ENCODE peak calls at places on chromosomes 16 and 17, in nine cellular contexts. One of them, this sample, is unnamed. For H3K36me3, the result is how much of the 10 kb centered on the place peaks cover.

GRCh38 chr17:61398721-61399130 is 917 bp upstream of the TBX2 start:
- DNase-seq in IMR-90: peak
- DNase-seq in upper lobe of left lung: no peak
- DNase-seq in sigmoid colon: no peak
- DNase-seq in HCT116: no peak
- DNase-seq in stomach: no peak
- DNase-seq in transverse colon: no peak
- DNase-seq in endothelial cell of umbilical vein: no peak
- DNase-seq in body of pancreas: no peak
- DNase-seq in this sample: no peak

GRCh38 chr17:83056583-83057396 is 22.6 kb upstream of the METRNL start:
- DNase-seq in HCT116: no peak
- DNase-seq in endothelial cell of umbilical vein: no peak
- DNase-seq in stomach: peak
- DNase-seq in transverse colon: no peak
- DNase-seq in sigmoid colon: peak
- DNase-seq in IMR-90: no peak
- DNase-seq in upper lobe of left lung: peak
- DNase-seq in body of pancreas: no peak
- DNase-seq in this sample: no peak

GRCh38 chr17:31745964-31746650 is 112.9 kb downstream of the COPRS start:
- DNase-seq in body of pancreas: no peak
- DNase-seq in endothelial cell of umbilical vein: peak
- DNase-seq in upper lobe of left lung: no peak
- DNase-seq in sigmoid colon: no peak
- DNase-seq in HCT116: no peak
- DNase-seq in IMR-90: no peak
- DNase-seq in stomach: no peak
- DNase-seq in transverse colon: no peak
- DNase-seq in this sample: no peak

GRCh38 chr16:17476414-17477259 is 5.9 kb upstream of the XYLT1 start:
- DNase-seq in upper lobe of left lung: no peak
- DNase-seq in transverse colon: peak
- DNase-seq in IMR-90: peak
- DNase-seq in endothelial cell of umbilical vein: peak
- DNase-seq in sigmoid colon: no peak
- DNase-seq in HCT116: peak
- DNase-seq in stomach: peak
- DNase-seq in body of pancreas: peak
- DNase-seq in this sample: no peak

GRCh38 chr16:84288902-84289301 is 5.8 kb upstream of the WFDC1 start:
- DNase-seq in stomach: no peak
- DNase-seq in transverse colon: no peak
- DNase-seq in upper lobe of left lung: no peak
- DNase-seq in endothelial cell of umbilical vein: no peak
- DNase-seq in sigmoid colon: no peak
- DNase-seq in IMR-90: no peak
- DNase-seq in body of pancreas: no peak
- DNase-seq in HCT116: no peak
- DNase-seq in this sample: no peak

GRCh38 chr16:50269061-50269705 is 2.8 kb downstream of the ADCY7 start:
- DNase-seq in IMR-90: no peak
- DNase-seq in HCT116: no peak
- DNase-seq in sigmoid colon: peak
- DNase-seq in endothelial cell of umbilical vein: no peak
- DNase-seq in upper lobe of left lung: no peak
- DNase-seq in body of pancreas: no peak
- DNase-seq in transverse colon: no peak
- DNase-seq in stomach: no peak
- DNase-seq in this sample: no peak

GRCh38 chr17:79797492-79798295 is 817 bp upstream of the CBX8 start:
- DNase-seq in upper lobe of left lung: peak
- DNase-seq in endothelial cell of umbilical vein: no peak
- DNase-seq in sigmoid colon: no peak
- DNase-seq in HCT116: no peak
- DNase-seq in transverse colon: no peak
- DNase-seq in body of pancreas: no peak
- DNase-seq in stomach: no peak
- DNase-seq in IMR-90: no peak
- DNase-seq in this sample: no peak

GRCh38 chr17:68197091-68197996 is 50.5 kb upstream of the AMZ2 start:
- DNase-seq in sigmoid colon: no peak
- DNase-seq in upper lobe of left lung: peak
- DNase-seq in endothelial cell of umbilical vein: no peak
- DNase-seq in stomach: no peak
- DNase-seq in IMR-90: no peak
- DNase-seq in body of pancreas: no peak
- DNase-seq in HCT116: no peak
- DNase-seq in transverse colon: peak
- DNase-seq in this sample: peak

GRCh38 chr16:67562526-67562917 is at the start of gene CTCF:
- DNase-seq in transverse colon: peak
- DNase-seq in upper lobe of left lung: peak
- DNase-seq in HCT116: peak
- DNase-seq in stomach: peak
- DNase-seq in endothelial cell of umbilical vein: peak
- DNase-seq in sigmoid colon: peak
- DNase-seq in IMR-90: peak
- DNase-seq in body of pancreas: peak
- DNase-seq in this sample: peak

GRCh38 chr17:78133971-78134898 is 3.7 kb downstream of the TMC8 start:
- DNase-seq in body of pancreas: peak
- DNase-seq in endothelial cell of umbilical vein: peak
- DNase-seq in transverse colon: peak
- DNase-seq in IMR-90: peak
- DNase-seq in stomach: peak
- DNase-seq in HCT116: peak
- DNase-seq in upper lobe of left lung: peak
- DNase-seq in sigmoid colon: no peak
- DNase-seq in this sample: peak

GRCh38 chr17:67716405-67716798 is 1.3 kb upstream of the NOL11 start:
- DNase-seq in endothelial cell of umbilical vein: no peak
- DNase-seq in IMR-90: no peak
- DNase-seq in transverse colon: no peak
- DNase-seq in upper lobe of left lung: no peak
- DNase-seq in HCT116: no peak
- DNase-seq in body of pancreas: no peak
- DNase-seq in sigmoid colon: no peak
- DNase-seq in stomach: no peak
- DNase-seq in this sample: no peak

GRCh38 chr16:8173111-8173644 is 417.1 kb downstream of the TMEM114 start:
- DNase-seq in IMR-90: peak
- DNase-seq in sigmoid colon: no peak
- DNase-seq in stomach: peak
- DNase-seq in transverse colon: peak
- DNase-seq in HCT116: peak
- DNase-seq in endothelial cell of umbilical vein: peak
- DNase-seq in upper lobe of left lung: no peak
- DNase-seq in body of pancreas: peak
- DNase-seq in this sample: peak

GRCh38 chr17:18318771-18319450 is 3.8 kb downstream of the SMCR8 start:
- DNase-seq in stomach: no peak
- DNase-seq in sigmoid colon: peak
- DNase-seq in transverse colon: no peak
- DNase-seq in HCT116: no peak
- DNase-seq in body of pancreas: no peak
- DNase-seq in upper lobe of left lung: no peak
- DNase-seq in IMR-90: no peak
- DNase-seq in endothelial cell of umbilical vein: no peak
- DNase-seq in this sample: no peak

DNA sequence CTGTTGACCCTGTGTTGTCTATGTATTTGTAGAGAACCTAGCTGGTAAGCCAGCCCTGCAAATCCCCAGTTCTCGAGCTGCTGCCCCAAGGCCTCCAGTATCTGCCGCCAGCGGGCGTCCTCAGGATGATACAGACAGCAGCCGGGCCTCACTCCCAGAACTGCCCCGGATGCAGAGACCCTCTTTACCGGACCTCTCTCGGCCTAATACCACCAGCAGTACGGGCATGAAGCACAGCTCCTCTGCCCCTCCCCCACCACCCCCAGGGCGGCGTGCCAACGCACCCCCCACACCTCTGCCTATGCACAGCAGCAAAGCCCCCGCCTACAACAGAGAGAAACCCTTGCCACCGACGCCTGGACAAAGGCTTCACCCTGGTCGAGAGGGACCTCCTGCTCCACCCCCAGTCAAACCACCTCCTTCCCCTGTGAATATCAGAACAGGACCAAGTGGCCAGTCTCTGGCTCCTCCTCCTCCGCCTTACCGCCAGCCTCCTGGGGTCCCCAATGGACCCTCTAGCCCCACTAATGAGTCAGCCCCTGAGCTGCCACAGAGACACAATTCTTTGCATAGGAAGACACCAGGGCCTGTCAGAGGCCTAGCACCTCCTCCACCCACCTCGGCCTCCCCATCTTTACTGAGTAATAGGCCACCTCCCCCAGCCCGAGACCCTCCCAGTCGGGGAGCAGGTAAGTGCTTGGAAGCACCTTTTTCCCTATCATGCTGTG is 23.1 kb upstream of the CDC6 start:
- DNase-seq in endothelial cell of umbilical vein: no peak
- DNase-seq in stomach: no peak
- DNase-seq in IMR-90: no peak
- DNase-seq in HCT116: no peak
- DNase-seq in upper lobe of left lung: peak
- DNase-seq in body of pancreas: no peak
- DNase-seq in sigmoid colon: no peak
- DNase-seq in transverse colon: no peak
- DNase-seq in this sample: no peak
- H3K36me3 ChIP-seq in endothelial cell of umbilical vein: under half
- H3K36me3 ChIP-seq in stomach: half or more
- H3K36me3 ChIP-seq in IMR-90: half or more
- H3K36me3 ChIP-seq in HCT116: under half
- H3K36me3 ChIP-seq in upper lobe of left lung: half or more
- H3K36me3 ChIP-seq in body of pancreas: under half
- H3K36me3 ChIP-seq in sigmoid colon: under half
- H3K36me3 ChIP-seq in transverse colon: under half
- H3K36me3 ChIP-seq in this sample: under half

GRCh38 chr17:14307560-14308024 is 6.7 kb downstream of the HS3ST3B1 start:
- DNase-seq in sigmoid colon: no peak
- DNase-seq in body of pancreas: no peak
- DNase-seq in stomach: no peak
- DNase-seq in endothelial cell of umbilical vein: no peak
- DNase-seq in upper lobe of left lung: no peak
- DNase-seq in transverse colon: no peak
- DNase-seq in IMR-90: peak
- DNase-seq in HCT116: no peak
- DNase-seq in this sample: no peak
- H3K4me3 ChIP-seq in sigmoid colon: no peak
- H3K4me3 ChIP-seq in body of pancreas: no peak
- H3K4me3 ChIP-seq in stomach: no peak
- H3K4me3 ChIP-seq in endothelial cell of umbilical vein: no peak
- H3K4me3 ChIP-seq in upper lobe of left lung: no peak
- H3K4me3 ChIP-seq in transverse colon: no peak
- H3K4me3 ChIP-seq in IMR-90: peak
- H3K4me3 ChIP-seq in HCT116: no peak
- H3K4me3 ChIP-seq in this sample: no peak

GRCh38 chr17:75566456-75567233 is 21.0 kb upstream of the MYO15B start:
- DNase-seq in body of pancreas: no peak
- DNase-seq in stomach: no peak
- DNase-seq in endothelial cell of umbilical vein: no peak
- DNase-seq in HCT116: no peak
- DNase-seq in sigmoid colon: no peak
- DNase-seq in upper lobe of left lung: no peak
- DNase-seq in transverse colon: no peak
- DNase-seq in IMR-90: no peak
- DNase-seq in this sample: no peak
- TF ChIP-seq POLR2A in body of pancreas: no peak
- TF ChIP-seq POLR2A in stomach: no peak
- TF ChIP-seq POLR2A in endothelial cell of umbilical vein: no peak
- TF ChIP-seq POLR2A in HCT116: no peak
- TF ChIP-seq POLR2A in sigmoid colon: no peak
- TF ChIP-seq POLR2A in upper lobe of left lung: no peak
- TF ChIP-seq POLR2A in transverse colon: no peak
- TF ChIP-seq POLR2A in IMR-90: no peak
- TF ChIP-seq POLR2A in this sample: no peak

GRCh38 chr17:28883967-28884702 is 13.4 kb downstream of the FLOT2 start:
- DNase-seq in endothelial cell of umbilical vein: no peak
- DNase-seq in body of pancreas: no peak
- DNase-seq in stomach: no peak
- DNase-seq in transverse colon: no peak
- DNase-seq in sigmoid colon: no peak
- DNase-seq in IMR-90: no peak
- DNase-seq in upper lobe of left lung: peak
- DNase-seq in HCT116: no peak
- DNase-seq in this sample: no peak
- H3K36me3 ChIP-seq in endothelial cell of umbilical vein: half or more
- H3K36me3 ChIP-seq in body of pancreas: under half
- H3K36me3 ChIP-seq in stomach: half or more
- H3K36me3 ChIP-seq in transverse colon: under half
- H3K36me3 ChIP-seq in sigmoid colon: under half
- H3K36me3 ChIP-seq in IMR-90: half or more
- H3K36me3 ChIP-seq in upper lobe of left lung: half or more
- H3K36me3 ChIP-seq in HCT116: under half
- H3K36me3 ChIP-seq in this sample: under half

GRCh38 chr16:11479916-11480315 is 106.8 kb downstream of the LITAF start:
- DNase-seq in HCT116: no peak
- DNase-seq in endothelial cell of umbilical vein: no peak
- DNase-seq in body of pancreas: no peak
- DNase-seq in sigmoid colon: no peak
- DNase-seq in transverse colon: no peak
- DNase-seq in IMR-90: no peak
- DNase-seq in upper lobe of left lung: no peak
- DNase-seq in stomach: no peak
- DNase-seq in this sample: no peak
- H3K4me3 ChIP-seq in HCT116: no peak
- H3K4me3 ChIP-seq in endothelial cell of umbilical vein: no peak
- H3K4me3 ChIP-seq in body of pancreas: no peak
- H3K4me3 ChIP-seq in sigmoid colon: no peak
- H3K4me3 ChIP-seq in transverse colon: no peak
- H3K4me3 ChIP-seq in IMR-90: no peak
- H3K4me3 ChIP-seq in upper lobe of left lung: no peak
- H3K4me3 ChIP-seq in stomach: no peak
- H3K4me3 ChIP-seq in this sample: no peak

DNA sequence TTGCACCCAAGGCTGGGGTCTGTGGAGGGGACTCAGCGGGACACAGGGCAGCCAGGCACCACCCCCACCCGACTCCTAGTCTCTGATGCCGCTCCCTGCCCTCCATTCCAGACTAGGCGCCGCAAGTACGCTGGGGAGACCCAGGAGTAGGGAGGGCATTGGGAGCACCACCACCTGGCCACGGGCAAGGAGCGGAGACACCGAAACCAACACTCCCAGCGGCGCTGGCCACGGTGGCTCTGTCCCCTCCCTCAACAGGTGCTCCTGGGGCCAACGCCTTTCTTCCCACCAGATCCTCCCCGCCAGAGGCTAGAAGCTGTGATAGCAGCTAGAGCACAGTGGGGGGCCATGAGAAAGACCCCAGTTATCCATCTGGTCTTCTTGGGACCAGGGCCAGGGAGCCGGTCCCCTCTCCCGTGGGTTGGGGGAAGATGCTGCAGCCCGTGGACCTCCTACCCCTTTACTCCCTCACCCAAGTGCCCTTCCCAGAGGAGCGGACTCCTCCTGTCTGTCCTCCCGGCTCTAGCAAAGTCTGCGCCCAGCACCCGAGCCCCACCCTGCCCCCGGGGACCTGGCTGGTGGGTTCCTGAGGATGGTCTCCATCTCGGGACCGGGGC is 453 bp upstream of the SYNGR3 start:
- DNase-seq in HCT116: no peak
- DNase-seq in endothelial cell of umbilical vein: no peak
- DNase-seq in IMR-90: no peak
- DNase-seq in upper lobe of left lung: peak
- DNase-seq in body of pancreas: no peak
- DNase-seq in transverse colon: no peak
- DNase-seq in sigmoid colon: no peak
- DNase-seq in stomach: no peak
- DNase-seq in this sample: peak
- TF ChIP-seq POLR2A in HCT116: no peak
- TF ChIP-seq POLR2A in endothelial cell of umbilical vein: no peak
- TF ChIP-seq POLR2A in IMR-90: no peak
- TF ChIP-seq POLR2A in upper lobe of left lung: no peak
- TF ChIP-seq POLR2A in body of pancreas: no peak
- TF ChIP-seq POLR2A in transverse colon: no peak
- TF ChIP-seq POLR2A in sigmoid colon: no peak
- TF ChIP-seq POLR2A in stomach: no peak
- TF ChIP-seq POLR2A in this sample: no peak